ENCODE peak calls at places on chromosomes 13 and 19, in six cellular contexts. L, R, Y, G, X and M are unnamed samples. For H3K4me1 and H3K9me3, the result is how much of the 10 kb centered on the place peaks cover.

GRCh38 chr13:79988573-79988972 is 352.4 kb downstream of the SPRY2 start:
- DNase-seq in Y (no peak), L (peak), X (no peak), R (no peak), G (no peak), M (no peak)

GRCh38 chr13:112792511-112792910 is 102.7 kb downstream of the ATP11A start:
- DNase-seq in X (no peak), R (no peak), Y (no peak), L (no peak), G (no peak), M (no peak)

GRCh38 chr13:98466634-98467236 is 110.2 kb downstream of the STK24 start:
- DNase-seq in Y (peak), R (no peak), G (peak), L (peak), X (peak), M (peak)

GRCh38 chr13:114015111-114015551 is 41.3 kb upstream of the C13orf46 start:
- DNase-seq in L (no peak), Y (no peak), R (no peak), G (no peak), X (peak), M (no peak)

GRCh38 chr13:112619730-112620639 is 32.0 kb upstream of the TUBGCP3 start:
- DNase-seq in R (no peak), L (peak), G (peak), X (no peak), Y (no peak), M (peak)

GRCh38 chr13:44605275-44605674 is 29.1 kb upstream of the TSC22D1 start:
- DNase-seq in G (no peak), L (no peak), Y (no peak), R (no peak), X (no peak), M (no peak)

GRCh38 chr13:112723771-112724170 is 33.9 kb downstream of the ATP11A start:
- DNase-seq in Y (no peak), R (no peak), G (no peak), X (no peak), L (no peak), M (no peak)

GRCh38 chr13:48567521-48568331 is 34.8 kb upstream of the RCBTB2 start:
- DNase-seq in R (no peak), X (no peak), Y (no peak), L (no peak), G (no peak), M (no peak)

GRCh38 chr13:92407858-92408257 is 818.7 kb upstream of the GPC6 start:
- DNase-seq in G (no peak), Y (no peak), R (no peak), X (peak), L (no peak), M (no peak)

GRCh38 chr13:29849071-29849541 is 1.3 kb downstream of the UBL3 start:
- DNase-seq in Y (no peak), G (peak), L (peak), X (no peak), R (no peak), M (peak)

GRCh38 chr19:18562086-18562485 is 4.4 kb downstream of the KXD1 start:
- DNase-seq in G (no peak), X (no peak), R (no peak), L (peak), Y (peak), M (no peak)

GRCh38 chr19:47036233-47036651 is 12.2 kb downstream of the TMEM160 start:
- DNase-seq in L (no peak), Y (no peak), G (no peak), R (no peak), X (peak), M (peak)

GRCh38 chr13:53010374-53011105 is 18.1 kb upstream of the OLFM4 start:
- DNase-seq in X (no peak), G (no peak), Y (no peak), L (no peak), R (no peak), M (no peak)

GRCh38 chr19:18470153-18470552 is 32.2 kb upstream of the ISYNA1 start:
- DNase-seq in G (peak), X (peak), Y (peak), L (no peak), R (no peak), M (no peak)

GRCh38 chr19:28537079-28537478 is 675.9 kb downstream of the UQCRFS1 start:
- DNase-seq in Y (no peak), G (no peak), L (no peak), R (no peak), X (no peak), M (no peak)

GRCh38 chr19:17946965-17947784 is 14.4 kb downstream of the CCDC124 start:
- DNase-seq in Y (no peak), X (peak), G (no peak), L (no peak), R (no peak), M (no peak)

GRCh38 chr19:40341601-40342482 is 6.4 kb downstream of the C19orf47 start:
- DNase-seq in R (no peak), G (peak), X (no peak), L (no peak), Y (peak), M (no peak)

GRCh38 chr19:48365602-48366001 is 1.4 kb downstream of the SYNGR4 start:
- DNase-seq in G (no peak), Y (no peak), R (no peak), L (no peak), X (peak), M (no peak)

GRCh38 chr13:42867232-42867631 is 85.8 kb downstream of the FAM216B start:
- DNase-seq in L (no peak), G (no peak), R (no peak), X (no peak), Y (no peak), M (no peak)

GRCh38 chr19:55133639-55134444 is 15.2 kb downstream of the TNNT1 start:
- DNase-seq in Y (no peak), X (no peak), R (no peak), L (no peak), G (no peak), M (no peak)

GRCh38 chr13:37326319-37326718 is 220.9 kb upstream of the CSNK1A1L start:
- DNase-seq in X (no peak), L (no peak), G (no peak), Y (no peak), R (no peak), M (no peak)

DNA sequence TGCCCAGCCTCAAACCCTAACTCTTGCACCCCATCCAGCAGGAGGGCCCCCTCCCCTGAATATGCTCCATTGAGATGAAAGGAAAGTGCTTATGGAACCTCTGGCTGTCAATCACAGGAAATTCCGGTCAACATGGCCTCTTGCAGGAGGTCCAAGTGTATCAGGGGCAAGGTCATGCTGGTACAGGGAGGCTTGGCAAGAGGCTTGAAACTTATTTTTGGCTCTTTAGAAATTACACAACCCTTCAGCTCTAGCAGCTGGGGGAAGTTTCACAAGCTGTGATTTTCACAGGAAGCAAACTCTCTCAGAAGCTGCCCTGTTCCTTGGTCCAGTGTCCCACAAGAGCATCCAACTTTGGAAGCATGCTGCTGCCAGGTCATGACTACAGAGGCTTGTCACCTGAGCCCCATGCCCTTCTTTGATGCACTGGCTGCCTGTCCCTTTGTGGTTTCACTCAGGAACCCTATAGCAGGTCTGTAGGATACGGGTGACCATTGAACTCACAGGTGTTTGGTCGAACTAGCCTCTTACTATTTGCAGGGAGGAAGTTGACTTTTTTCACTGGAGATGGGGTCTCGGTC is 8.4 kb downstream of the ASF1B start:
- DNase-seq in Y (no peak), R (no peak), X (no peak), L (no peak), G (no peak), M (no peak)
- H3K4me1 ChIP-seq in Y (under half), R (under half), X (under half), L (under half), G (under half), M (under half)

DNA sequence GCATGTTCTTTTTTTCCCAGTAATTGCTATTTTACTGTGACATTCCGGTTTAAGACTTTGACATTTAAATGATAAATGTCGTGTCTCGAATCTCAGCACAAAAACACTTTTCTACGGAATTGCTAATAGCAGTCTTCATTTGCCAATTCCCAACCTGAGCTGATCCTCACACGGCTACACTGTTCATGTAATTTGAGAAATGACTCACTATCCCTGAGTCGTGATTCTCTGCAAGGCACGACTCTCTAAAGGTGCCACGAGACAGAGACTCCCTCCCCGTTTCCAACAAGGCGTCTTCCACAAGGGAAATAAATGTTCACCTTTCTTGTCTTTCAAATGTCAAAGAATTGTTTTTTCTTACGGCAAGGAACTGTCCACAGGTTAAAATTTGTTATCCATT is 88.6 kb upstream of the USP29 start:
- DNase-seq in R (no peak), Y (no peak), G (no peak), L (no peak), X (no peak), M (no peak)
- H3K9me3 ChIP-seq in R (under half), Y (under half), G (under half), L (under half), X (under half), M (under half)

GRCh38 chr19:10284641-10285278 is 2.0 kb upstream of the ICAM4 start:
- DNase-seq in G (no peak), X (no peak), R (no peak), L (no peak), Y (no peak), M (no peak)

GRCh38 chr19:10289167-10289835 is 451 bp upstream of the ICAM5 start:
- DNase-seq in G (peak), R (no peak), Y (no peak), X (no peak), L (no peak), M (peak)

GRCh38 chr19:10288662-10289166 is 1.0 kb upstream of the ICAM5 start:
- DNase-seq in L (peak), X (no peak), R (no peak), G (peak), Y (no peak), M (peak)

GRCh38 chr19:10285393-10285792 is 1.4 kb upstream of the ICAM4 start:
- DNase-seq in G (no peak), L (no peak), R (no peak), Y (no peak), X (no peak), M (no peak)

GRCh38 chr19:10286803-10287737 is at the start of gene ICAM4:
- DNase-seq in L (no peak), R (no peak), G (peak), X (peak), Y (peak), M (no peak)
- H3K4me1 ChIP-seq in L (under half), R (half or more), G (under half), X (under half), Y (half or more), M (under half)

GRCh38 chr13:108176685-108177274 is 38.6 kb downstream of the LIG4 start:
- DNase-seq in Y (no peak), R (no peak), X (no peak), L (no peak), G (peak), M (no peak)
- H3K9me3 ChIP-seq in Y (under half), R (under half), X (under half), L (under half), G (under half), M (under half)

GRCh38 chr19:38710416-38710702 is 33.9 kb downstream of the CAPN12 start:
- DNase-seq in X (no peak), G (no peak), R (no peak), Y (no peak), L (no peak), M (no peak)
- H3K4me1 ChIP-seq in X (under half), G (under half), R (half or more), Y (half or more), L (half or more), M (under half)

DNA sequence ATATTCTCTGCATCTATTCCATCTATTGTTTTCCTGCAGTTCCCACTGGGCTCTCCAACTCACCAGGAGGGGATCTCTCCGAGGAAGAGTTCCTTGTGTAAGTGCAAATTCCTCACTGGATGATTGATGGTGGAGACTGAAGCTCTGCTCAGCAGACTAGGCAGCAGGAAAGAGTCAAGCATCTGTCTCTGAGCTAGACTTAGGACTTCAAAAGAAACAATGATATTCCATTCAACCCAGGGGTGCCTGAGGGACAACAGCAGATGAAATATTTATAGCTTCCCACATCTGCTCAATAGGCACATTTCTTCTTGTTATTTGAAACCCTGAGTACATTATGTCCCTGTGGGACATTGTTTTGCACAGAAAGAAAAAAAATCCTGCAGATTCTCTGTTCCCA is at the start of the genes OR7A5 and OR7C1:
- DNase-seq in X (no peak), G (no peak), R (no peak), L (no peak), Y (no peak), M (no peak)
- H3K9me3 ChIP-seq in X (under half), G (under half), R (under half), L (under half), Y (under half), M (under half)

DNA sequence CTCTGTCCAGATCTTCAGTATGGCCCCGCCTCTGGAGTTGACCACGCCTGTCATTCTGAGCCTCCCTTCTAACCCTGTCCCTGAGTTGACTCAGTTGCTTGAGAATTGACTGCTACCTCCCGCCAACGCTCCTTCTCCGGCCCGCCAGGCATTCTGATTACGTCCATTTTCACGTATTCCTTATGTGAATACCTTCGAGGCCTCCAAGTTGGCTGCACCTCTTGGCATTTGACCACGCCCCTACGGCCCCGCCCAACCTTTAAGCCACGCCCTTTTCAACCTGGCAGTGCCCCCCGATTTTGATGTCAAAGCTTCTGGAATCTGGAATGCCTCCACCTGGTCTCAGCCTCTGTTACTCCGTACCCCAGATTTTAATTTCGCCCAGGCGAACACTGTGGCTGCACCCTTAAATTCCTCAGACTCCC is 1.7 kb upstream of the EML2 start:
- DNase-seq in G (peak), Y (peak), R (no peak), L (no peak), X (no peak), M (no peak)
- H3K4me1 ChIP-seq in G (under half), Y (under half), R (under half), L (under half), X (under half), M (under half)